ENCODE peak calls at places on chromosomes 6 and 20, in eight cellular contexts. H is psoas muscle; L is A172; P is PC-9; N is stimulated activated CD4-positive, alpha-beta T cell treated with anti-CD3 and anti-CD28 coated beads, Interleukin-1b, Interleukin-23, amount 100 ng/mL, for 24 hours; S is skeletal muscle cell; V is RWPE2; I is MM.1S. C is an unnamed sample.

GRCh38 chr20:1242530-1242929 is 16.7 kb downstream of the RAD21L1 start:
- DNase-seq in S (peak; percentile 56), I (no peak), L (peak; percentile 87), V (no peak), N (no peak), P (peak; percentile 38), H (no peak), C (no peak)

GRCh38 chr6:138106665-138107077 is 548 bp downstream of the PERP start:
- DNase-seq in I (no peak), L (no peak), P (no peak), N (no peak), S (no peak), V (no peak), H (no peak), C (no peak)

GRCh38 chr20:41387433-41387832 is 20.8 kb upstream of the EMILIN3 start:
- DNase-seq in N (no peak), I (no peak), V (no peak), H (no peak), S (no peak), L (no peak), P (peak; percentile 31), C (no peak)

GRCh38 chr20:41249371-41249770 is 68.2 kb downstream of the ZHX3 start:
- DNase-seq in L (peak; percentile 80), N (no peak), S (peak; percentile 88), P (peak; percentile 38), I (no peak), V (peak; percentile 96), H (peak; percentile 88), C (no peak)

GRCh38 chr6:38271081-38271480 is 368.6 kb downstream of the BTBD9 start:
- DNase-seq in S (no peak), H (no peak), N (no peak), L (no peak), P (no peak), I (no peak), V (no peak), C (no peak)

GRCh38 chr6:7471171-7471570 is 70.3 kb upstream of the DSP start:
- DNase-seq in V (no peak), S (no peak), N (no peak), L (no peak), P (no peak), H (no peak), I (no peak), C (no peak)

GRCh38 chr6:157219201-157220200 is 103.8 kb downstream of the TMEM242 start:
- DNase-seq in S (peak; percentile 25), P (peak; percentile 57), I (no peak), L (peak; percentile 26), H (no peak), N (no peak), V (no peak), C (no peak)

GRCh38 chr6:33740794-33741193 is 5.9 kb downstream of the IP6K3 start:
- DNase-seq in N (no peak), P (no peak), I (no peak), V (no peak), L (no peak), S (no peak), H (no peak), C (no peak)

GRCh38 chr6:52389626-52390360 is 27.8 kb downstream of the PAQR8 start:
- DNase-seq in L (peak; percentile 42), N (no peak), V (no peak), I (peak; percentile 49), H (peak; percentile 56), P (peak; percentile 46), S (peak; percentile 21), C (no peak)

GRCh38 chr6:165726915-165727314 is 63.9 kb upstream of the PDE10A start:
- DNase-seq in N (no peak), I (no peak), L (no peak), V (no peak), S (no peak), P (no peak), H (no peak), C (no peak)

GRCh38 chr6:168301648-168302398 is 17.8 kb downstream of the DACT2 start:
- DNase-seq in P (no peak), I (no peak), H (no peak), V (no peak), L (no peak), N (no peak), S (no peak), C (no peak)

GRCh38 chr6:85458184-85458583 is 8.3 kb downstream of the NT5E start:
- DNase-seq in V (no peak), S (no peak), L (no peak), I (no peak), H (no peak), P (peak; percentile 55), N (no peak), C (no peak)

GRCh38 chr6:107816818-107817217 is 7.3 kb downstream of the SCML4 start:
- DNase-seq in L (no peak), P (no peak), N (no peak), I (no peak), V (no peak), H (no peak), S (no peak), C (no peak)